ENCODE peak calls at places on chromosomes 11 and 22, in four cellular contexts. N is NCI-H2081, P is osteocyte, L is head of caudate nucleus. O is an unnamed sample.

GRCh38 chr11:65505434-65506315 is 6.8 kb downstream of the MALAT1 start:
- DNase-seq in L (no peak), P (no peak), N (no peak), O (no peak)

GRCh38 chr11:109547356-109548027 is 125.5 kb downstream of the C11orf87 start:
- DNase-seq in N (no peak), P (no peak), L (no peak), O (no peak)

GRCh38 chr11:73265278-73265810 is 6.8 kb upstream of the P2RY6 start:
- DNase-seq in N (no peak), P (no peak), L (no peak), O (no peak)

GRCh38 chr11:92311616-92312449 is 87.2 kb downstream of the FAT3 start:
- DNase-seq in L (no peak), P (no peak), N (no peak), O (no peak)

GRCh38 chr11:87368876-87369480 is 331.2 kb downstream of the TMEM135 start:
- DNase-seq in L (no peak), N (peak), P (no peak), O (no peak)

GRCh38 chr11:99534812-99535211 is 514.1 kb downstream of the CNTN5 start:
- DNase-seq in L (no peak), N (no peak), P (no peak), O (no peak)

GRCh38 chr22:35191412-35191811 is 65.9 kb upstream of the HMGXB4 start:
- DNase-seq in L (no peak), P (peak), N (no peak), O (no peak)

GRCh38 chr11:47391077-47391583 is 12.8 kb upstream of the SPI1 start:
- DNase-seq in L (no peak), P (no peak), N (no peak), O (no peak)

GRCh38 chr22:39176673-39177455 is 24.4 kb upstream of the CBX7 start:
- DNase-seq in P (peak), L (no peak), N (no peak), O (no peak)

GRCh38 chr11:112122206-112122605 is 35.5 kb downstream of the SDHD start:
- DNase-seq in L (no peak), N (no peak), P (peak), O (no peak)

GRCh38 chr22:38046070-38046748 is 11.0 kb upstream of the PICK1 start:
- DNase-seq in L (no peak), N (no peak), P (no peak), O (no peak)

GRCh38 chr22:37639070-37639760 is at the start of gene SH3BP1:
- DNase-seq in P (no peak), N (peak), L (no peak), O (no peak)

GRCh38 chr11:69360606-69361005 is 66.7 kb downstream of the MYEOV start:
- DNase-seq in N (no peak), L (no peak), P (peak), O (no peak)

GRCh38 chr11:59197990-59198389 is 14.7 kb downstream of the MPEG1 start:
- DNase-seq in P (no peak), L (peak), N (no peak), O (peak)

GRCh38 chr11:125455851-125456250 is 40.2 kb downstream of the FEZ1 start:
- DNase-seq in L (no peak), N (no peak), P (peak), O (no peak)

GRCh38 chr11:61007971-61008896 is 36.8 kb downstream of the CD6 start:
- DNase-seq in N (no peak), P (no peak), L (no peak), O (no peak)

GRCh38 chr11:101487775-101488174 is 96.0 kb downstream of the TRPC6 start:
- DNase-seq in P (no peak), L (no peak), N (no peak), O (no peak)

GRCh38 chr22:38900677-38901076 is 28.7 kb upstream of the CBX6 start:
- DNase-seq in P (no peak), L (no peak), N (no peak), O (no peak)

GRCh38 chr11:124760205-124760652 is 1.9 kb downstream of the ESAM start:
- DNase-seq in P (peak), N (no peak), L (no peak), O (no peak)

GRCh38 chr11:111391328-111392124 is 12.5 kb upstream of the POU2AF1 start:
- DNase-seq in P (peak), L (no peak), N (no peak), O (no peak)

GRCh38 chr22:44200855-44201550 is 20.3 kb downstream of the PARVG start:
- DNase-seq in P (no peak), L (no peak), N (no peak), O (no peak)

GRCh38 chr11:72195921-72196320 is 4.0 kb downstream of the FOLR1 start:
- DNase-seq in N (no peak), L (no peak), P (no peak), O (no peak)

GRCh38 chr22:47691152-47691895 is 928.9 kb downstream of the TBC1D22A start:
- DNase-seq in P (peak), N (no peak), L (no peak), O (no peak)

GRCh38 chr11:14898286-14899086 is 6.5 kb upstream of the CYP2R1 start:
- DNase-seq in N (no peak), L (no peak), P (no peak), O (no peak)

GRCh38 chr11:14029971-14030531 is 67.5 kb downstream of the SPON1 start:
- DNase-seq in L (no peak), N (peak), P (no peak), O (no peak)

GRCh38 chr11:117256573-117256972 is 24.1 kb downstream of the RNF214 start:
- DNase-seq in P (no peak), N (no peak), L (no peak), O (no peak)

GRCh38 chr11:120230433-120231071 is 9.4 kb upstream of the POU2F3 start:
- DNase-seq in N (no peak), P (no peak), L (no peak), O (no peak)

GRCh38 chr11:27497284-27497866 is 9.2 kb downstream of the LIN7C start:
- DNase-seq in N (peak), L (no peak), P (no peak), O (peak)

GRCh38 chr11:132311703-132312102 is 941.3 kb downstream of the NTM start:
- DNase-seq in N (no peak), L (no peak), P (no peak), O (peak)

GRCh38 chr11:125376117-125376516 is 119.9 kb downstream of the FEZ1 start:
- DNase-seq in L (peak), N (peak), P (no peak), O (no peak)

GRCh38 chr11:114132944-114133394 is 73.5 kb downstream of the ZBTB16 start:
- DNase-seq in P (no peak), L (no peak), N (no peak), O (no peak)

GRCh38 chr11:129840236-129840635 is 24.6 kb downstream of the TMEM45B start:
- DNase-seq in N (no peak), L (no peak), P (no peak), O (no peak)

GRCh38 chr11:34318111-34319037 is 39.4 kb downstream of the ABTB2 start:
- DNase-seq in P (no peak), L (no peak), N (no peak), O (no peak)

GRCh38 chr11:45647329-45647728 is 18.1 kb downstream of the CHST1 start:
- DNase-seq in N (no peak), L (no peak), P (peak), O (no peak)